ENCODE peak calls at places on chromosomes 16 and 17, in seven cellular contexts. D is body of pancreas, K is NCI-H1048, S is NCI-H748 treated with DMSO at 0.1 percent for 48 hours, E is RPMI8226, Z is hippocampal formation, C is T-helper 9 cell. W is an unnamed sample.

GRCh38 chr17:5237541-5238016 is 2.9 kb upstream of the SCIMP start:
- DNase-seq in S (peak), K (no peak), E (peak), D (peak), Z (no peak), C (no peak), W (peak)

GRCh38 chr16:75589301-75589700 is 23.1 kb downstream of the GABARAPL2 start:
- DNase-seq in D (no peak), S (no peak), Z (no peak), K (no peak), E (no peak), C (no peak), W (no peak)

GRCh38 chr17:37483311-37484039 is 6.2 kb upstream of the DUSP14 start:
- DNase-seq in Z (no peak), D (no peak), S (no peak), C (no peak), K (no peak), E (no peak), W (no peak)

GRCh38 chr16:87791295-87792204 is 25.8 kb upstream of the KLHDC4 start:
- DNase-seq in K (no peak), E (no peak), Z (peak), D (no peak), C (no peak), S (no peak), W (no peak)

GRCh38 chr17:61285483-61286320 is 113.9 kb upstream of the TBX2 start:
- DNase-seq in S (no peak), D (no peak), C (no peak), Z (no peak), K (no peak), E (no peak), W (peak)

GRCh38 chr16:66934138-66934838 is at the start of gene CIAO2B:
- DNase-seq in C (peak), D (peak), E (peak), S (peak), K (peak), Z (peak), W (peak)

GRCh38 chr17:65473363-65473762 is 88.1 kb downstream of the AXIN2 start:
- DNase-seq in D (no peak), Z (no peak), K (no peak), E (no peak), C (no peak), S (no peak), W (no peak)

GRCh38 chr17:45406107-45406506 is 26.6 kb downstream of the ARHGAP27 start:
- DNase-seq in D (no peak), Z (no peak), K (no peak), S (no peak), C (no peak), E (no peak), W (no peak)

GRCh38 chr17:73293031-73293430 is 18.8 kb downstream of the CDC42EP4 start:
- DNase-seq in C (no peak), D (no peak), E (no peak), Z (no peak), K (no peak), S (no peak), W (no peak)

GRCh38 chr16:29694384-29695195 is 15.6 kb downstream of the QPRT start:
- DNase-seq in D (no peak), K (no peak), Z (no peak), E (no peak), C (no peak), S (no peak), W (no peak)

W was measured in SJSA1.